ENCODE peak calls at places on chromosomes 1 and 21, in nine cellular contexts. G, T, X, F, E, U, D, Y and J are unnamed samples.

GRCh38 chr1:53619088-53619810 is 119.7 kb downstream of the GLIS1 start:
- DNase-seq in F (no peak), Y (no peak), D (no peak), U (no peak), T (no peak), X (no peak), E (no peak), G (no peak), J (no peak)

GRCh38 chr1:66933887-66934700 is 9.3 kb downstream of the MIER1 start:
- DNase-seq in G (no peak), D (no peak), T (no peak), F (peak; percentile 13), X (no peak), U (no peak), E (no peak), Y (no peak), J (no peak)

GRCh38 chr1:119358661-119359060 is 9.9 kb upstream of the HAO2 start:
- DNase-seq in F (no peak), G (no peak), T (no peak), Y (no peak), X (no peak), E (no peak), D (peak; percentile 53), U (no peak), J (no peak)

GRCh38 chr1:46665983-46666382 is 2.2 kb downstream of the ATPAF1 start:
- DNase-seq in T (no peak), E (no peak), G (no peak), Y (no peak), X (no peak), D (no peak), F (no peak), U (no peak), J (no peak)

GRCh38 chr1:221765527-221765926 is 23.6 kb upstream of the DUSP10 start:
- DNase-seq in Y (peak; percentile 2), G (no peak), D (no peak), F (no peak), U (no peak), X (no peak), E (no peak), T (no peak), J (no peak)

GRCh38 chr1:51729824-51730284 is 113.0 kb downstream of the OSBPL9 start:
- DNase-seq in T (no peak), X (no peak), G (no peak), D (no peak), Y (peak; percentile 33), U (peak; percentile 21), F (peak; percentile 81), E (no peak), J (no peak)

GRCh38 chr1:11046270-11046566 is 821 bp downstream of the MASP2 start:
- DNase-seq in E (no peak), F (no peak), U (no peak), D (no peak), Y (no peak), G (peak; percentile 4), T (no peak), X (no peak), J (no peak)

GRCh38 chr1:202202500-202203168 is 9.0 kb downstream of the LGR6 start:
- DNase-seq in X (no peak), F (no peak), D (no peak), U (no peak), G (no peak), T (no peak), Y (no peak), E (no peak), J (no peak)

GRCh38 chr1:171366816-171367215 is 52.8 kb downstream of the FMO4 start:
- DNase-seq in U (no peak), G (no peak), F (no peak), E (no peak), D (no peak), X (no peak), T (no peak), Y (no peak), J (no peak)

GRCh38 chr1:8985915-8986813 is 40.1 kb downstream of the SLC2A7 start:
- DNase-seq in X (peak; percentile 75), U (no peak), G (peak; percentile 87), T (peak; percentile 97), Y (peak; percentile 96), D (peak; percentile 98), F (peak; percentile 93), E (no peak), J (no peak)

GRCh38 chr1:112527266-112528010 is 18.7 kb downstream of the WNT2B start:
- DNase-seq in D (no peak), Y (peak; percentile 51), X (no peak), F (no peak), T (peak; percentile 64), E (peak; percentile 68), G (no peak), U (no peak), J (no peak)

GRCh38 chr1:40980453-40981121 is 1.1 kb downstream of the CTPS1 start:
- DNase-seq in X (no peak), G (peak; percentile 25), T (no peak), D (no peak), Y (no peak), F (no peak), U (no peak), E (peak; percentile 72), J (peak; percentile 36)

GRCh38 chr21:42289926-42290325 is 25.3 kb downstream of the TFF3 start:
- DNase-seq in E (no peak), D (no peak), G (peak; percentile 30), U (peak; percentile 77), F (no peak), Y (no peak), T (no peak), X (no peak), J (no peak)
- H3K4me3 ChIP-seq in E (no peak overlapping the region), D (no peak overlapping the region), G (no peak overlapping the region), U (no peak overlapping the region), F (no peak overlapping the region), Y (no peak overlapping the region), T (no peak overlapping the region), X (no peak overlapping the region), J (no peak overlapping the region)

DNA sequence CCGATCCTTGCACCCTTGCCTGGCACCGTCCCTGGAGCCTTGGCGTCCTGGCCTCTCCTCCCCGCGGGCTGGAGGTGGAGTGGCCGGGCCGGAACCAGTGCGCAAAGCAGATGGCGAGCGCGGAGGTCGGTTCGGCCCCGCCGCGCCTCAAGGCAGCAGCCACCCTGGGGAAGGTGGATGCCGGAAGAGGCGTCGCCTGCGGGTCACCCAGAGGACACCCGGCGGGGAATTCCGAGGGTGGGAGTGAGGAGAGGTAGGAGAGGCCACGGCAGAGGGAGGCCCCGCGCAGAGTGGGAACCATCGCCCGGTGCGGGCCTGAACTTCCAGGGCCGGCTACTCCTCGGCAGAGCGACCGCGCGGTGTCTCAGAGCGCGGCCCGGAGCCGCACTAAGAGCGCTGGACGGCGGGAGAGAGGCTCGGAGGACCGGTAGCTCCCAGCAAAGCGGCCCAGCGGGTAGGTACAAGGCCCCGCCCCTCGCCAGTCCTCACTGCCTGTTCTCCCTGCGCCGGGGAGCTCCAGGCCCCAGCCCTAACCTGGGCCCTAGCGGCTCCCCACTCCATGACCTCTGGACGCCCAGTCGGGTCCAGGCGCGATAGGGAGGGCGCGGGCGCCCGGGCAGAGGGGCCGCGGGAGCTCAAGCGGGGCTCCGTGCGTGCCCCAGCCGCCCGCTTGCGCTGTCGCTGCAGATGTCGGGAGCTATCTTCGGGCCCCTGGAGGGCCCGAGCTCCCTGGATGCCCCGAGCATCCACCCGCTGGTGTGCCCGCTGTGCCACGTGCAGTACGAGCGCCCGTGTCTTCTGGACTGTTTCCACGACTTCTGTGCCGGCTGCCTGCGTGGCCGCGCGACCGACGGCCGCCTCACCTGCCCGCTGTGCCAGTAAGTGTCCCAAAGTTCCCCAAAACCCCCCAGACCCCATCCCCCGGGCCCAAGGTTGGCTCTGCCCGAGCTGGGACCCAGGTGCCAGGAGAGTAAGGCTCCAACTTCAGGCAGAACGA is at the start of gene RNF207:
- DNase-seq in G (peak; percentile 77), Y (peak; percentile 81), X (peak; percentile 58), F (peak; percentile 97), T (peak; percentile 54), E (peak; percentile 92), D (peak; percentile 62), U (no peak), J (no peak)
- H3K27ac ChIP-seq in G (peak within 1 kb of the TSS; percentile 90), Y (peak within 1 kb of the TSS; percentile 99), X (peak within 1 kb of the TSS; percentile 99), F (no peak within 1 kb of the TSS), T (peak within 1 kb of the TSS; percentile 80), E (no peak within 1 kb of the TSS), D (peak within 1 kb of the TSS; percentile 79), U (no peak within 1 kb of the TSS), J (peak within 1 kb of the TSS; percentile 59)

GRCh38 chr1:58402444-58402843 is 144.1 kb downstream of the OMA1 start:
- DNase-seq in X (no peak), D (no peak), Y (peak; percentile 25), E (no peak), U (no peak), G (no peak), T (no peak), F (no peak), J (no peak)
- TF ChIP-seq CTCF in X (no peak), D (no peak), Y (no peak), E (no peak), U (no peak), G (no peak), T (no peak), F (no peak), J (no peak)

GRCh38 chr1:43534256-43534655 is 3.6 kb downstream of the PTPRF start:
- DNase-seq in Y (no peak), X (no peak), G (no peak), E (no peak), U (no peak), F (no peak), D (no peak), T (no peak), J (no peak)

GRCh38 chr1:43533615-43534014 is 2.9 kb downstream of the PTPRF start:
- DNase-seq in U (no peak), D (no peak), T (no peak), X (no peak), Y (no peak), F (no peak), E (no peak), G (peak; percentile 37), J (no peak)

GRCh38 chr1:43531453-43531905 is 796 bp downstream of the PTPRF start:
- DNase-seq in E (peak; percentile 83), U (no peak), X (no peak), F (peak; percentile 94), D (peak; percentile 62), G (peak; percentile 65), Y (peak; percentile 31), T (no peak), J (peak; percentile 56)

GRCh38 chr1:43531906-43532584 is 1.4 kb downstream of the PTPRF start:
- DNase-seq in F (peak; percentile 77), G (no peak), E (peak; percentile 82), Y (no peak), U (no peak), D (no peak), T (no peak), X (no peak), J (no peak)

GRCh38 chr1:43532716-43533115 is 2.0 kb downstream of the PTPRF start:
- DNase-seq in Y (no peak), D (no peak), E (no peak), F (peak; percentile 82), G (peak; percentile 6), T (no peak), X (no peak), U (no peak), J (no peak)
- H3K4me3 ChIP-seq in Y (no peak overlapping the region), D (peak overlapping the region; percentile 91), E (peak overlapping the region; percentile 90), F (no peak overlapping the region), G (no peak overlapping the region), T (no peak overlapping the region), X (no peak overlapping the region), U (no peak overlapping the region), J (no peak overlapping the region)